ENCODE peak calls at places on chromosomes 11 and 22, in five cellular contexts. N is IMR-90, X is trophoblast cell, F is mesenchymal stem cell, T is neuronal stem cell. O is an unnamed sample.

GRCh38 chr11:18239655-18240054 is 3.1 kb upstream of the SAA4 start:
- DNase-seq in F (no peak), T (no peak), N (no peak), X (no peak), O (no peak)

GRCh38 chr11:21630934-21631478 is 561.9 kb upstream of the ANO5 start:
- DNase-seq in F (no peak), T (no peak), X (no peak), N (no peak), O (no peak)

GRCh38 chr11:44530413-44531115 is 34.9 kb upstream of the CD82 start:
- DNase-seq in N (peak; percentile 19), F (peak; percentile 29), X (peak; percentile 58), T (no peak), O (no peak)

GRCh38 chr11:133966924-133967598 is 10.3 kb upstream of the IGSF9B start:
- DNase-seq in X (peak; percentile 12), F (no peak), T (no peak), N (no peak), O (peak; percentile 77)

GRCh38 chr11:94212898-94213297 is 84.3 kb downstream of the PANX1 start:
- DNase-seq in F (no peak), T (no peak), N (no peak), X (peak; percentile 58), O (no peak)

GRCh38 chr22:19169002-19169946 is 9.3 kb downstream of the SLC25A1 start:
- DNase-seq in X (no peak), F (no peak), T (peak; percentile 58), N (no peak), O (peak; percentile 36)

GRCh38 chr11:1059759-1060158 is 14.9 kb upstream of the MUC2 start:
- DNase-seq in T (no peak), N (no peak), F (no peak), X (peak; percentile 82), O (peak; percentile 51)

GRCh38 chr22:44026630-44027511 is 2.8 kb downstream of the PARVB start:
- DNase-seq in N (peak; percentile 63), X (peak; percentile 53), T (no peak), F (no peak), O (no peak)

GRCh38 chr22:48628891-48629559 is 1198.6 kb downstream of the BRD1 start:
- DNase-seq in X (no peak), T (no peak), N (no peak), F (no peak), O (peak; percentile 60)

GRCh38 chr11:96013459-96014213 is 89.7 kb upstream of the MTMR2 start:
- DNase-seq in T (no peak), F (no peak), X (no peak), N (no peak), O (peak; percentile 39)

GRCh38 chr11:96869207-96869606 is 479.4 kb downstream of the JRKL start:
- DNase-seq in F (no peak), X (no peak), T (no peak), N (no peak), O (no peak)

DNA sequence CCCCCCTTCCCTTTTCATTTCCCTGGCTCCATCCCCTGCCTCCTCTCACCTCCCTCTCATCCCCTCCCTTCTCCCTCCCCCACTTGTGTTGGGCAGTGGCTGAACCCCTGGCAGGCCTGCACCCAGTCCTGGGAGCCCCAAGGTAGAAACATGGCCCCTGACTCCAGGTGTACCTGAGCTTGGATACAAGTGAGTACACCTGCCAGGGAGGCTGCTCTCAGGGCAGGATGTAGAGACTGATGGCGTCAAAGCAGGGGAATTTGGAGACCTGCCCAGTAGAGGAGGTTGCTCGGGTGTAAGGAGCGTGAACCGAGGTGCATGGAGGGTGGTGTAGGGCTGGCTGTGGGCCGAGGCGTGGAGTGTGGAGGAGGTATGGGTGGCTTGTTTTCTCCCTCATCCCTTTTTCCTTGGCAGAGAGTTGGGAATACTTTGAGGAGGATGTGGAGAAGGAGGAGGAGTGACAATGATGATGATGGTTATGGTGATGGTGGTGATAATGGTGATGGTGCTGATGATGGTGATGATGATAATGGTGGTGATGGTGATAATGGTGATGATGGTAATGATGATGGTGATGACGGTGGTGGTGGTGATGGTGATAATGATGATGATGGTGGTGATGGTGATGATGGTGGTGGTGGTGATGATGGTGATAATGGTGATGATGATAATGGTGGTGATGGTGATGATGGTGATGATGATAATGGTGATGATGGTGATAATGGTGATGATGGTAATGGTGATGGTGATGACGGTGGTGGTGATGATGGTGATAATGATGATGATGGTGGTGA is 12.3 kb downstream of the MRGPRG start:
- DNase-seq in F (no peak), X (no peak), T (no peak), N (no peak), O (no peak)
- H3K23ac ChIP-seq in F (no peak overlapping the region), X (no peak overlapping the region), T (no peak overlapping the region), N (no peak overlapping the region), O (no peak overlapping the region)

GRCh38 chr11:125155100-125155444 is 9.5 kb upstream of the PKNOX2 start:
- DNase-seq in N (no peak), X (no peak), T (no peak), F (no peak), O (no peak)
- H3K23ac ChIP-seq in N (peak overlapping the region; percentile 51), X (no peak overlapping the region), T (no peak overlapping the region), F (no peak overlapping the region), O (no peak overlapping the region)

DNA sequence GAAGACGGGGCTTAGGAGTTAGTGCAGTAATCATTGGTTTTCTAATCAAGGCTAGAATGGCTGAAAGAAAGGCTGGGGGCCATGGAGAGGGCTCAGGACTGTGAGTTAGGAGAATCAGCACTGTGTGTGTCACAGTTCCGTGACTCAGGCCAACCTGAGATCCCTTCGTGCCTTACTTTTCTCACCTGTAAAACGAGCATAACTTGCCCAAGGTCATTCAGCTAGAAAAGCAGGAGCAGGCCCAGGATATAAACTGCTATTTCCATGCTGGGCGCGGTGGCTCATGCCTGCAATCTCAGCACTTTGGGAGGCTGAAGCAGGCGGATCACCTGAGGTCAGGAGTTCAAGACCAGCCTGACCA is 50.6 kb downstream of the PKNOX2 start:
- DNase-seq in N (no peak), F (no peak), X (peak; percentile 16), T (no peak), O (no peak)
- H3K23ac ChIP-seq in N (no peak overlapping the region), F (no peak overlapping the region), X (no peak overlapping the region), T (no peak overlapping the region), O (no peak overlapping the region)

GRCh38 chr22:38316340-38317236 is 645 bp downstream of the CSNK1E start:
- DNase-seq in N (peak; percentile 51), F (peak; percentile 74), T (no peak), X (peak; percentile 48), O (no peak)

GRCh38 chr22:38315801-38316339 is 1.4 kb downstream of the CSNK1E start:
- DNase-seq in T (no peak), F (no peak), N (no peak), X (peak; percentile 43), O (no peak)

GRCh38 chr22:38314140-38314991 is 2.9 kb downstream of the CSNK1E start:
- DNase-seq in F (peak; percentile 66), N (peak; percentile 75), T (no peak), X (peak; percentile 36), O (no peak)

GRCh38 chr22:38313384-38313955 is 3.8 kb downstream of the CSNK1E start:
- DNase-seq in N (peak; percentile 96), T (no peak), F (peak; percentile 95), X (no peak), O (no peak)

DNA sequence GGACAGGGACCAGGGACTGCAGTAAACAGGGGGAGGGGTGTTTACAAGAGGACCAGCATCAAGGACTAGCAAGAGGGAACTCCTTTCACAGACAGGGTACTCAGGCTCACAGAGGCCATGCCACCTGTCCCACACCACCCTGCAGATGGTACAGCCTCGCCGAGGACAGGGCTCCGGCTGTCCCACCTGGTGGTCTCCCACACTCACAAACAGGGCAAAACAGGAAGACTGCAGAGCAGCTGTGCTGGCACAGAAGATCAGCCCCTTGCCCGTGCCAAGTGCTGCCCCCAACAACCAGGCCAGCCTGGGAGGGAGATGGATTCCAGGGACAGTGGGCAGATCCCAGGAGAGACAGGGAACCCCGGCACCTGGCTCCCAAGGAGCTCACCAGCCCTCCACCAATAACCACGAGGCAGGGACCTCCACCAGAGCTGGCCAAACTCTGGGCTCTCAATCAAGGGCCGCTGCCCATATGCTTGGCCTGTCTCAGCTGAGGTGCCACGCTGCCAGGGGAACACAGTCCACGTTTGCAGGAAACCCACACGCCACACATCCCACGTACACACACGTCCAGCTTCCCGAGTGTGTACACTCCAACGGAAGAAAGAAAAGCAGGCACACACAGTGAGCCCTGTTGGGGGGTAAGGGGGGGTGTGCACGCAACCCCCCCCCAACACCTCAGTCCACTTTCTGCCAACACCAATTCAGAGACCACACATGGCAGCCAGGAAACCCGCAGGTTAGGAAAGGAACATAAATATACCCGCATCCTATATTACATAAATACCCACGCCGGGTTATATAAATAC is 2.0 kb downstream of the CSNK1E start:
- DNase-seq in N (peak; percentile 35), T (no peak), X (peak; percentile 61), F (peak; percentile 45), O (no peak)
- H3K23ac ChIP-seq in N (peak overlapping the region; percentile 99), T (no peak overlapping the region), X (peak overlapping the region; percentile 71), F (peak overlapping the region; percentile 28), O (no peak overlapping the region)

GRCh38 chr22:24436553-24436952 is 9.2 kb downstream of the ADORA2A start:
- DNase-seq in F (no peak), X (no peak), N (no peak), T (no peak), O (no peak)
- H3K23ac ChIP-seq in F (no peak overlapping the region), X (no peak overlapping the region), N (no peak overlapping the region), T (no peak overlapping the region), O (no peak overlapping the region)

DNA sequence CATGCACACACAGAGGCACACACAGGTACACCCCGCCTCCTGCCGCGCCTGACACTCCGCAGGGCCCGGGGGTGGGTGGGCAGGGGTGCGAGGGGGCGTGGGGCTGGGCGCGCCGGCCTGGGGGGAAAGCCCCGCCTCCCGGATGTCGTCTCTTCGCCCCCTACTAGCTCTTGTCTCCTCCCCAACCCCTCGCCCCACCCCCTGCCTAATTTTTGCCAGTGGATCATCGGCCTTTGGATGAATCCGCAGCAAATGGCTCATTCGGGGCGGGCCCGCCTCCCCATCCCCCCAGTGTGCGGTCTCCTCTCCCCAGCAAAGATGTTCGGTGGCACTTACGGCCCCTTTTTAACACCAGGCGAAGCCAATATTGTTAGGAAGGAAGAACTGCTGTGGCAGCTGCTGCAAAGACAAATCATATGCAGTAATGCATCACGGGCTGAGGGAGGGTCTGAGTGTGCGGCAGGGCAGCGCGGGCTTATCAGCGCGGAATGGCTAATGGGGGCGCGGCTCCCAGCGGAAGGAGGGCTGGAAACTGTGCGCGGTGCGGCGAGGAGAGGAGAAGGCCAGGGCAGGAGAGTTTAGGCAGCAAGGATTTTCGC is 13.4 kb upstream of the NECTIN1 start:
- DNase-seq in N (no peak), X (no peak), F (peak; percentile 19), T (peak; percentile 44), O (peak; percentile 80)
- H3K23ac ChIP-seq in N (no peak overlapping the region), X (no peak overlapping the region), F (peak overlapping the region; percentile 49), T (peak overlapping the region; percentile 94), O (no peak overlapping the region)

O was measured in H9.